ENCODE peak calls at places on chromosomes 3 and 15, in five cellular contexts. H, C, T, N and F are unnamed samples.

GRCh38 chr3:29463306-29463705 is 182.4 kb downstream of the RBMS3 start:
- DNase-seq in T (no peak), H (no peak), N (no peak), C (no peak), F (no peak)

GRCh38 chr3:193997228-193998192 is 138.4 kb upstream of the HES1 start:
- DNase-seq in T (no peak), H (no peak), N (no peak), C (peak; percentile 57), F (no peak)

GRCh38 chr3:53796161-53796560 is 50.1 kb downstream of the CHDH start:
- DNase-seq in T (no peak), C (peak; percentile 79), N (no peak), H (no peak), F (no peak)

GRCh38 chr3:46662771-46663551 is 30.5 kb downstream of the ALS2CL start:
- DNase-seq in T (no peak), N (peak; percentile 80), C (no peak), H (peak; percentile 34), F (no peak)

GRCh38 chr15:66899555-66900350 is 165.6 kb upstream of the SMAD3 start:
- DNase-seq in H (no peak), T (peak; percentile 25), C (no peak), N (peak; percentile 65), F (no peak)

GRCh38 chr3:70832811-70833509 is 520.5 kb upstream of the MDFIC2 start:
- DNase-seq in N (peak; percentile 73), C (no peak), H (no peak), T (no peak), F (no peak)

GRCh38 chr15:90839187-90840071 is 29.0 kb upstream of the FURIN start:
- DNase-seq in H (no peak), C (no peak), N (no peak), T (no peak), F (no peak)

GRCh38 chr3:16060945-16061344 is 113.5 kb upstream of the GALNT15 start:
- DNase-seq in N (peak; percentile 87), H (peak; percentile 71), T (peak; percentile 87), C (no peak), F (no peak)

GRCh38 chr15:61449306-61449705 is 220.2 kb upstream of the RORA start:
- DNase-seq in C (no peak), H (no peak), N (no peak), T (no peak), F (no peak)

GRCh38 chr3:47012342-47013230 is 33.1 kb downstream of the NBEAL2 start:
- DNase-seq in C (no peak), T (peak; percentile 58), H (peak; percentile 16), N (no peak), F (no peak)

GRCh38 chr3:141431411-141432378 is 55.1 kb upstream of the RASA2 start:
- DNase-seq in H (no peak), C (no peak), N (no peak), T (peak; percentile 82), F (no peak)

GRCh38 chr3:48644898-48645760 is 9.9 kb upstream of the SLC26A6 start:
- DNase-seq in H (no peak), C (no peak), T (no peak), N (no peak), F (no peak)

GRCh38 chr3:108524547-108524946 is 14.2 kb upstream of the MYH15 start:
- DNase-seq in H (no peak), N (no peak), C (no peak), T (no peak), F (no peak)

GRCh38 chr3:2099028-2099671 is 484 bp downstream of the CNTN4 start:
- DNase-seq in H (peak; percentile 10), N (peak; percentile 12), T (peak; percentile 74), C (peak; percentile 20), F (no peak)

GRCh38 chr3:160038862-160039562 is 50.4 kb downstream of the IL12A start:
- DNase-seq in H (no peak), T (peak; percentile 61), C (peak; percentile 5), N (peak; percentile 54), F (no peak)

GRCh38 chr3:145939431-145939830 is 221.6 kb downstream of the PLOD2 start:
- DNase-seq in N (no peak), H (no peak), C (no peak), T (no peak), F (no peak)

GRCh38 chr15:32872606-32873291 is 154.9 kb downstream of the GREM1 start:
- DNase-seq in N (no peak), C (no peak), H (peak; percentile 28), T (peak; percentile 67), F (no peak)

GRCh38 chr3:11563159-11563558 is 80.6 kb downstream of the VGLL4 start:
- DNase-seq in H (no peak), N (no peak), T (peak; percentile 56), C (no peak), F (no peak)

GRCh38 chr15:55394694-55395093 is 13.5 kb downstream of the CCPG1 start:
- DNase-seq in C (no peak), T (no peak), H (no peak), N (no peak), F (no peak)